ENCODE peak calls at places on chromosomes 13 and 19, in five cellular contexts. F is SK-N-DZ; I is pons; U is activated CD4-positive, alpha-beta T cell treated with anti-CD3 and anti-CD28 coated beads, Interleukin-2, amount 50 U/mL, for 48 hours; Y is fibroblast of pulmonary artery. B is an unnamed sample.

GRCh38 chr13:112879283-112879833 is 89.7 kb upstream of the MCF2L start:
- DNase-seq in Y (peak; percentile 27), I (no peak), U (no peak), F (no peak), B (no peak)

GRCh38 chr19:1455002-1455335 is 5.0 kb downstream of the APC2 start:
- DNase-seq in Y (no peak), F (no peak), U (no peak), I (no peak), B (no peak)

GRCh38 chr19:17753976-17754375 is 2.7 kb downstream of the FCHO1 start:
- DNase-seq in Y (no peak), F (no peak), I (peak; percentile 94), U (no peak), B (no peak)

GRCh38 chr19:42378225-42378929 is 11.7 kb downstream of the CNFN start:
- DNase-seq in Y (no peak), F (no peak), I (no peak), U (no peak), B (no peak)

GRCh38 chr13:70457474-70457873 is 349.2 kb upstream of the KLHL1 start:
- DNase-seq in F (no peak), Y (no peak), U (no peak), I (no peak), B (no peak)

GRCh38 chr19:18361646-18362045 is 21.2 kb downstream of the PGPEP1 start:
- DNase-seq in U (no peak), Y (no peak), I (no peak), F (no peak), B (no peak)

GRCh38 chr19:49229416-49229815 is 71.8 kb downstream of the TRPM4 start:
- DNase-seq in Y (no peak), U (no peak), F (no peak), I (no peak), B (no peak)

GRCh38 chr13:114067381-114067885 is 65.0 kb downstream of the RASA3 start:
- DNase-seq in Y (peak; percentile 29), F (no peak), I (peak; percentile 77), U (peak; percentile 53), B (peak; percentile 62)

GRCh38 chr19:535017-535835 is 3.7 kb downstream of the CDC34 start:
- DNase-seq in Y (no peak), U (no peak), I (no peak), F (no peak), B (no peak)

GRCh38 chr13:39263033-39263432 is 224.8 kb downstream of the NHLRC3 start:
- DNase-seq in Y (peak; percentile 52), U (peak; percentile 59), F (peak; percentile 48), I (peak; percentile 88), B (peak; percentile 48)

GRCh38 chr19:55304279-55304978 is 20.6 kb downstream of the BRSK1 start:
- DNase-seq in F (peak; percentile 30), Y (no peak), I (no peak), U (peak; percentile 31), B (peak; percentile 11)

GRCh38 chr19:19062454-19063182 is 1.2 kb upstream of the SLC25A42 start:
- DNase-seq in F (no peak), I (peak; percentile 22), U (peak; percentile 33), Y (peak; percentile 16), B (no peak)

GRCh38 chr13:105474983-105475382 is 1060.5 kb downstream of the EFNB2 start:
- DNase-seq in F (peak; percentile 57), I (no peak), U (no peak), Y (no peak), B (no peak)

GRCh38 chr13:92806215-92806614 is 420.4 kb upstream of the GPC6 start:
- DNase-seq in Y (peak; percentile 10), U (no peak), I (no peak), F (no peak), B (no peak)